ENCODE peak calls at places on chromosomes 13 and 19, in ten cellular contexts. One of them, this sample, is unnamed.

GRCh38 chr13:34372581-34372980 is 554.6 kb downstream of the RFC3 start:
- DNase-seq in spleen: no peak
- DNase-seq in left lung: no peak
- DNase-seq in GM23248: no peak
- DNase-seq in trophoblast cell: no peak
- DNase-seq in ovary: no peak
- DNase-seq in heart left ventricle: no peak
- DNase-seq in neuronal stem cell: no peak
- DNase-seq in brain microvascular endothelial cell: no peak
- DNase-seq in lung: no peak
- DNase-seq in this sample: no peak

GRCh38 chr19:42270346-42271044 is 1.4 kb downstream of the CIC start:
- DNase-seq in spleen: peak; percentile 90
- DNase-seq in left lung: peak; percentile 66
- DNase-seq in GM23248: peak; percentile 94
- DNase-seq in trophoblast cell: no peak
- DNase-seq in ovary: peak; percentile 74
- DNase-seq in heart left ventricle: peak; percentile 76
- DNase-seq in neuronal stem cell: no peak
- DNase-seq in brain microvascular endothelial cell: peak; percentile 70
- DNase-seq in lung: no peak
- DNase-seq in this sample: peak; percentile 64

GRCh38 chr13:79459906-79460305 is 21.0 kb upstream of the NDFIP2 start:
- DNase-seq in spleen: no peak
- DNase-seq in left lung: no peak
- DNase-seq in GM23248: no peak
- DNase-seq in trophoblast cell: no peak
- DNase-seq in ovary: no peak
- DNase-seq in heart left ventricle: no peak
- DNase-seq in neuronal stem cell: no peak
- DNase-seq in brain microvascular endothelial cell: no peak
- DNase-seq in lung: no peak
- DNase-seq in this sample: no peak

GRCh38 chr13:113842336-113843062 is 21.4 kb downstream of the GAS6 start:
- DNase-seq in spleen: peak; percentile 63
- DNase-seq in left lung: no peak
- DNase-seq in GM23248: no peak
- DNase-seq in trophoblast cell: no peak
- DNase-seq in ovary: peak; percentile 28
- DNase-seq in heart left ventricle: no peak
- DNase-seq in neuronal stem cell: no peak
- DNase-seq in brain microvascular endothelial cell: no peak
- DNase-seq in lung: no peak
- DNase-seq in this sample: no peak

GRCh38 chr19:416416-416815 is 7.5 kb upstream of the C2CD4C start:
- DNase-seq in spleen: peak; percentile 31
- DNase-seq in left lung: no peak
- DNase-seq in GM23248: no peak
- DNase-seq in trophoblast cell: no peak
- DNase-seq in ovary: no peak
- DNase-seq in heart left ventricle: no peak
- DNase-seq in neuronal stem cell: no peak
- DNase-seq in brain microvascular endothelial cell: no peak
- DNase-seq in lung: no peak
- DNase-seq in this sample: no peak

GRCh38 chr13:39415403-39415802 is 187.6 kb downstream of the LHFPL6 start:
- DNase-seq in spleen: no peak
- DNase-seq in left lung: no peak
- DNase-seq in GM23248: peak; percentile 68
- DNase-seq in trophoblast cell: no peak
- DNase-seq in ovary: peak; percentile 61
- DNase-seq in heart left ventricle: peak; percentile 75
- DNase-seq in neuronal stem cell: no peak
- DNase-seq in brain microvascular endothelial cell: no peak
- DNase-seq in lung: peak; percentile 34
- DNase-seq in this sample: peak; percentile 30

GRCh38 chr19:10191347-10191746 is 3.4 kb downstream of the DNMT1 start:
- DNase-seq in spleen: no peak
- DNase-seq in left lung: no peak
- DNase-seq in GM23248: peak; percentile 75
- DNase-seq in trophoblast cell: no peak
- DNase-seq in ovary: no peak
- DNase-seq in heart left ventricle: no peak
- DNase-seq in neuronal stem cell: no peak
- DNase-seq in brain microvascular endothelial cell: peak; percentile 36
- DNase-seq in lung: no peak
- DNase-seq in this sample: no peak

GRCh38 chr13:27997904-27998522 is 9.5 kb upstream of the URAD start:
- DNase-seq in spleen: no peak
- DNase-seq in left lung: no peak
- DNase-seq in GM23248: peak; percentile 71
- DNase-seq in trophoblast cell: peak; percentile 24
- DNase-seq in ovary: no peak
- DNase-seq in heart left ventricle: peak; percentile 70
- DNase-seq in neuronal stem cell: no peak
- DNase-seq in brain microvascular endothelial cell: peak; percentile 12
- DNase-seq in lung: no peak
- DNase-seq in this sample: no peak

GRCh38 chr19:58380037-58380735 is 644 bp downstream of the ZNF837 start:
- DNase-seq in spleen: no peak
- DNase-seq in left lung: no peak
- DNase-seq in GM23248: peak; percentile 55
- DNase-seq in trophoblast cell: no peak
- DNase-seq in ovary: no peak
- DNase-seq in heart left ventricle: peak; percentile 20
- DNase-seq in neuronal stem cell: no peak
- DNase-seq in brain microvascular endothelial cell: peak; percentile 18
- DNase-seq in lung: no peak
- DNase-seq in this sample: no peak

GRCh38 chr19:58372311-58373133 is 8.3 kb downstream of the ZNF837 start:
- DNase-seq in spleen: peak; percentile 52
- DNase-seq in left lung: no peak
- DNase-seq in GM23248: peak; percentile 26
- DNase-seq in trophoblast cell: no peak
- DNase-seq in ovary: peak; percentile 77
- DNase-seq in heart left ventricle: peak; percentile 79
- DNase-seq in neuronal stem cell: no peak
- DNase-seq in brain microvascular endothelial cell: no peak
- DNase-seq in lung: peak; percentile 45
- DNase-seq in this sample: no peak

GRCh38 chr19:58368561-58369360 is 6.2 kb upstream of the ZNF497 start:
- DNase-seq in spleen: peak; percentile 67
- DNase-seq in left lung: no peak
- DNase-seq in GM23248: no peak
- DNase-seq in trophoblast cell: no peak
- DNase-seq in ovary: no peak
- DNase-seq in heart left ventricle: no peak
- DNase-seq in neuronal stem cell: no peak
- DNase-seq in brain microvascular endothelial cell: no peak
- DNase-seq in lung: no peak
- DNase-seq in this sample: no peak

GRCh38 chr19:58379276-58379675 is 1.6 kb downstream of the ZNF837 start:
- DNase-seq in spleen: peak; percentile 77
- DNase-seq in left lung: peak; percentile 31
- DNase-seq in GM23248: no peak
- DNase-seq in trophoblast cell: no peak
- DNase-seq in ovary: no peak
- DNase-seq in heart left ventricle: peak; percentile 17
- DNase-seq in neuronal stem cell: no peak
- DNase-seq in brain microvascular endothelial cell: no peak
- DNase-seq in lung: no peak
- DNase-seq in this sample: no peak

DNA sequence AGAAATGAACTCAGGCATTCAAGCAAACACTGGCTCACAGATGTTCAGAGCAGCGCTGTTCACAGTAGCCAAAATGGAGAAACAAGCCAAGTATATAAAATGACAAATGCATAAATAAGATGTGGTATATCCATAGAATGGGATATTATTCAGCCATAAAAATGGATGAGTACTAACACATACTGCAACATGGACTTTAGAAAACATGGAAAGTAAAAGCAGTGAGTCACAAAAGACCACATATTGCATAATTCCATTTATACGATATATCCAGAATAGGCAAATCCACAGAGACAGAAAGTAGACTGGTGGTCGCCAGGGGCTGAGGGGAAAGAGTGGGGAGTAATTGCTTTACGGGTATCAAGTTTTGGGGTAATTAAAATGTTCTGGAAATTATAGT is 6.6 kb downstream of the ZNF837 start:
- DNase-seq in spleen: no peak
- DNase-seq in left lung: no peak
- DNase-seq in GM23248: peak; percentile 40
- DNase-seq in trophoblast cell: no peak
- DNase-seq in ovary: no peak
- DNase-seq in heart left ventricle: no peak
- DNase-seq in neuronal stem cell: no peak
- DNase-seq in brain microvascular endothelial cell: no peak
- DNase-seq in lung: no peak
- DNase-seq in this sample: no peak
- H3K27me3 ChIP-seq in spleen: no peaks in the 10 kb centered on the region
- H3K27me3 ChIP-seq in left lung: no peaks in the 10 kb centered on the region
- H3K27me3 ChIP-seq in GM23248: no peaks in the 10 kb centered on the region
- H3K27me3 ChIP-seq in trophoblast cell: no peaks in the 10 kb centered on the region
- H3K27me3 ChIP-seq in ovary: no peaks in the 10 kb centered on the region
- H3K27me3 ChIP-seq in heart left ventricle: no peaks in the 10 kb centered on the region
- H3K27me3 ChIP-seq in neuronal stem cell: no peaks in the 10 kb centered on the region
- H3K27me3 ChIP-seq in brain microvascular endothelial cell: no peaks in the 10 kb centered on the region
- H3K27me3 ChIP-seq in lung: no peaks in the 10 kb centered on the region
- H3K27me3 ChIP-seq in this sample: no peaks in the 10 kb centered on the region

GRCh38 chr19:4584670-4585460 is 25.4 kb upstream of the SEMA6B start:
- DNase-seq in spleen: no peak
- DNase-seq in left lung: no peak
- DNase-seq in GM23248: no peak
- DNase-seq in trophoblast cell: no peak
- DNase-seq in ovary: no peak
- DNase-seq in heart left ventricle: no peak
- DNase-seq in neuronal stem cell: no peak
- DNase-seq in brain microvascular endothelial cell: no peak
- DNase-seq in lung: no peak
- DNase-seq in this sample: no peak

GRCh38 chr19:4581381-4582111 is 22.1 kb upstream of the SEMA6B start:
- DNase-seq in spleen: no peak
- DNase-seq in left lung: no peak
- DNase-seq in GM23248: no peak
- DNase-seq in trophoblast cell: no peak
- DNase-seq in ovary: no peak
- DNase-seq in heart left ventricle: no peak
- DNase-seq in neuronal stem cell: peak; percentile 57
- DNase-seq in brain microvascular endothelial cell: no peak
- DNase-seq in lung: no peak
- DNase-seq in this sample: no peak

GRCh38 chr19:4583961-4584669 is 24.6 kb upstream of the SEMA6B start:
- DNase-seq in spleen: peak; percentile 85
- DNase-seq in left lung: no peak
- DNase-seq in GM23248: peak; percentile 28
- DNase-seq in trophoblast cell: no peak
- DNase-seq in ovary: no peak
- DNase-seq in heart left ventricle: no peak
- DNase-seq in neuronal stem cell: peak; percentile 71
- DNase-seq in brain microvascular endothelial cell: no peak
- DNase-seq in lung: no peak
- DNase-seq in this sample: no peak

GRCh38 chr19:4582112-4582553 is 22.6 kb upstream of the SEMA6B start:
- DNase-seq in spleen: no peak
- DNase-seq in left lung: no peak
- DNase-seq in GM23248: no peak
- DNase-seq in trophoblast cell: no peak
- DNase-seq in ovary: no peak
- DNase-seq in heart left ventricle: no peak
- DNase-seq in neuronal stem cell: no peak
- DNase-seq in brain microvascular endothelial cell: no peak
- DNase-seq in lung: no peak
- DNase-seq in this sample: no peak

DNA sequence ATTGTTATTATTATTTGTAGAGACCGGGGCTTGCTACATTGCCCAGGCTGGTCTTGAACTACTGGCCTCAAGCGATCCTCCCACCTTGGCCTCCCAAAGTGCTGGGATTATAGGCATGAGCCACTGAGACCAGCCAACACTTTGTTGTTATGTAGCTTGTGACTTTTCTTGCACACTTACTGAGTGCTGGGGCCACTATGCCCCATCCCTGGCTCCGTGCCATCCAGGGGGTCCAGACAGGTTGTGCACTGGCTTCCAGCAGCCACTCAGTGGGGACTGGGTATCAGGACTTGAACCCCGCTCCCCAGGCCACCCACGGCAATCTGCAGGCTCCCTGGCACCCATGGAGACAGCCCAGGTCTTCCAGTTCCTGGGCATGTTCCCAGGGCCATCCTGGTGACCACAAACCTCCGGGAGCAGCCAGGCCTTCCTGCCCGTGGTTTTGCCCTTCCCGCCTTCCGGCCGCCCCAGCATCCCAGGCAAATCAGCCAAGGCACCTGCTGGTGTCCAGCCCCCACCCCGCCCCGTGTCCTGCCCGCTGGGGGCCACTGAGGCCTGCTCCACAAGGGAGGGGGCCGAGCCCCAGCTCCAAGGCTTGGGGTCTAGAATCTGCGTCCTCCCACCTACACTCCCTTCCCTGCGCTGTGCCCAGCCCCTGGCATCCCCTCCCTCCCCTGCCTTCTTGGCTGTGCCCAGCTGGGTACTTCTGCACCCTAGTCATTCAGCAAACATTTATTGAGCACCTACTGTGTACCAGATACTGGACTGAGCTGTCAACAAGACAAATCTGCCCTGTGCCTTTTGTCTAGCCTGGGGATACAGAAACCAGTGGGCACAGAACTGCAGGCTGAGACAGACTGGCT is 23.7 kb upstream of the SEMA6B start:
- DNase-seq in spleen: peak; percentile 80
- DNase-seq in left lung: no peak
- DNase-seq in GM23248: no peak
- DNase-seq in trophoblast cell: no peak
- DNase-seq in ovary: no peak
- DNase-seq in heart left ventricle: no peak
- DNase-seq in neuronal stem cell: no peak
- DNase-seq in brain microvascular endothelial cell: no peak
- DNase-seq in lung: no peak
- DNase-seq in this sample: no peak
- H3K27me3 ChIP-seq in spleen: peaks cover 58% of the 10 kb centered on the region
- H3K27me3 ChIP-seq in left lung: peaks cover 52% of the 10 kb centered on the region
- H3K27me3 ChIP-seq in GM23248: peaks cover 52% of the 10 kb centered on the region
- H3K27me3 ChIP-seq in trophoblast cell: peaks cover 36% of the 10 kb centered on the region
- H3K27me3 ChIP-seq in ovary: peaks cover 4% of the 10 kb centered on the region
- H3K27me3 ChIP-seq in heart left ventricle: peaks cover 72% of the 10 kb centered on the region
- H3K27me3 ChIP-seq in neuronal stem cell: no peaks in the 10 kb centered on the region
- H3K27me3 ChIP-seq in brain microvascular endothelial cell: peaks cover 36% of the 10 kb centered on the region
- H3K27me3 ChIP-seq in lung: peaks cover 13% of the 10 kb centered on the region
- H3K27me3 ChIP-seq in this sample: peaks cover 54% of the 10 kb centered on the region

DNA sequence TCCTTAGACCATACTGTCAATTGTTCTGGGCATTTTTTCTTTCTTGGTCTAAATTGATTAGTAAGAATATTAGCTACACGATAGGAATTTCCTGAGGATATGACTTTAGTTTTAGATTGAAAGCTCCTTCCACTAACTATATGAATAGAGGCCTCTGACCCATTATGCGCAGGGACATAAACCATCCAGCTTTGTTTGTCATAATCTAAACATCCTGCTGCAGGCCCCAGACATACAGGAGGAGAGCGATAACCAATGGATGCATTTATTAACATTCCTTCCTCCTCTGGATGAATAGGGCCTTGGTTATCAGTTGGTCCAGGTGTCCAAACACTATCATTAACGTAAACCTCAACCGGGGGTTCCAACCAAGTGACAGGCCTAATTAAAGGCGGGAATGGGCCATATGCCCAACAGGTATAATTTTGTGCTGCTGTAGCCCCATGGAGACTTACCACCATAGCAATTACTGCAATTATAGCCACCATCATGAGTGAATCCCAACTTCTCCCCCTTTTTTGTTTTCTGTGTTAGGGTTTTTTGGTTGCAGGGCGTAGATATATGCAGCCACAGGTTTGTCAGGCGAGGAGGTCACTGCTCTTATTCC is 32.6 kb downstream of the CLEC4M start:
- DNase-seq in spleen: no peak
- DNase-seq in left lung: no peak
- DNase-seq in GM23248: no peak
- DNase-seq in trophoblast cell: no peak
- DNase-seq in ovary: no peak
- DNase-seq in heart left ventricle: no peak
- DNase-seq in neuronal stem cell: no peak
- DNase-seq in brain microvascular endothelial cell: no peak
- DNase-seq in lung: no peak
- DNase-seq in this sample: no peak
- H3K27me3 ChIP-seq in spleen: peaks cover 6% of the 10 kb centered on the region
- H3K27me3 ChIP-seq in left lung: no peaks in the 10 kb centered on the region
- H3K27me3 ChIP-seq in GM23248: peaks cover 32% of the 10 kb centered on the region
- H3K27me3 ChIP-seq in trophoblast cell: no peaks in the 10 kb centered on the region
- H3K27me3 ChIP-seq in ovary: no peaks in the 10 kb centered on the region
- H3K27me3 ChIP-seq in heart left ventricle: peaks cover 18% of the 10 kb centered on the region
- H3K27me3 ChIP-seq in neuronal stem cell: no peaks in the 10 kb centered on the region
- H3K27me3 ChIP-seq in brain microvascular endothelial cell: no peaks in the 10 kb centered on the region
- H3K27me3 ChIP-seq in lung: no peaks in the 10 kb centered on the region
- H3K27me3 ChIP-seq in this sample: no peaks in the 10 kb centered on the region

GRCh38 chr13:110396476-110396875 is 89.4 kb downstream of the COL4A2 start:
- DNase-seq in spleen: no peak
- DNase-seq in left lung: no peak
- DNase-seq in GM23248: no peak
- DNase-seq in trophoblast cell: no peak
- DNase-seq in ovary: no peak
- DNase-seq in heart left ventricle: no peak
- DNase-seq in neuronal stem cell: no peak
- DNase-seq in brain microvascular endothelial cell: no peak
- DNase-seq in lung: no peak
- DNase-seq in this sample: no peak

GRCh38 chr13:110396913-110397379 is 89.9 kb downstream of the COL4A2 start:
- DNase-seq in spleen: no peak
- DNase-seq in left lung: peak; percentile 80
- DNase-seq in GM23248: peak; percentile 100
- DNase-seq in trophoblast cell: peak; percentile 72
- DNase-seq in ovary: peak; percentile 92
- DNase-seq in heart left ventricle: peak; percentile 91
- DNase-seq in neuronal stem cell: no peak
- DNase-seq in brain microvascular endothelial cell: peak; percentile 100
- DNase-seq in lung: peak; percentile 75
- DNase-seq in this sample: no peak

GRCh38 chr13:110392510-110393233 is 85.6 kb downstream of the COL4A2 start:
- DNase-seq in spleen: no peak
- DNase-seq in left lung: no peak
- DNase-seq in GM23248: no peak
- DNase-seq in trophoblast cell: no peak
- DNase-seq in ovary: no peak
- DNase-seq in heart left ventricle: no peak
- DNase-seq in neuronal stem cell: no peak
- DNase-seq in brain microvascular endothelial cell: peak; percentile 92
- DNase-seq in lung: no peak
- DNase-seq in this sample: no peak

GRCh38 chr13:110393761-110394160 is 86.7 kb downstream of the COL4A2 start:
- DNase-seq in spleen: no peak
- DNase-seq in left lung: no peak
- DNase-seq in GM23248: no peak
- DNase-seq in trophoblast cell: no peak
- DNase-seq in ovary: no peak
- DNase-seq in heart left ventricle: no peak
- DNase-seq in neuronal stem cell: no peak
- DNase-seq in brain microvascular endothelial cell: no peak
- DNase-seq in lung: no peak
- DNase-seq in this sample: no peak

DNA sequence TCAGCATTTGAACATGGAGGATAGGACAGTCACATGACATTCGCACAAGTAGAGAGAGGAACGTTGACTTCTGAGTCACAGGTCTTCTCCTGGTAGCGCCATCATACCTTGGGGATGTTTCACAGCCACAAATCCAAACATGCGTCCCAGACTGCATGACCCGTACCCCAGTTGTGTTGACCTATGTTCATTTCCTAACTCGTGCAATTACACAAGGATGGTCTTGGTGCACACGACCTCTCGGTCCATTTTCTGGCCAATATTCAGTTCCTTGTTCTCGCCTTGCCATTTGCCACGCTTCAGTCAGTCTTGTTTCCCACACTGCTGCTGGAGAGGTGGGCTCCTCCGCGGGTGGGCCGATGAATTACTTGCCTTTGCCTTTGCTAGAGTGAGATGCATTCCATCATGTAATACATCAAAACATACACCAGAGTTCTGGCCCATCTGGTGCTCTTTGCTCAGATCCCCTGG is 87.3 kb downstream of the COL4A2 start:
- DNase-seq in spleen: no peak
- DNase-seq in left lung: no peak
- DNase-seq in GM23248: no peak
- DNase-seq in trophoblast cell: peak; percentile 77
- DNase-seq in ovary: no peak
- DNase-seq in heart left ventricle: no peak
- DNase-seq in neuronal stem cell: no peak
- DNase-seq in brain microvascular endothelial cell: peak; percentile 88
- DNase-seq in lung: no peak
- DNase-seq in this sample: no peak
- H3K27me3 ChIP-seq in spleen: no peaks in the 10 kb centered on the region
- H3K27me3 ChIP-seq in left lung: no peaks in the 10 kb centered on the region
- H3K27me3 ChIP-seq in GM23248: no peaks in the 10 kb centered on the region
- H3K27me3 ChIP-seq in trophoblast cell: no peaks in the 10 kb centered on the region
- H3K27me3 ChIP-seq in ovary: no peaks in the 10 kb centered on the region
- H3K27me3 ChIP-seq in heart left ventricle: peaks cover 4% of the 10 kb centered on the region
- H3K27me3 ChIP-seq in neuronal stem cell: no peaks in the 10 kb centered on the region
- H3K27me3 ChIP-seq in brain microvascular endothelial cell: no peaks in the 10 kb centered on the region
- H3K27me3 ChIP-seq in lung: no peaks in the 10 kb centered on the region
- H3K27me3 ChIP-seq in this sample: peaks cover 16% of the 10 kb centered on the region